ENCODE peak calls at places on chromosome 17, in nine cellular contexts. F, U, V, T, R, B, P, Y and I are unnamed samples.
A peak's percentile ranks its signal among the peaks of the same experiment; 100 is the strongest.

GRCh38 chr17:44628234-44629188 is 27.8 kb upstream of the MEIOC start:
- DNase-seq in U (peak; percentile 96), T (peak; percentile 90), R (peak; percentile 82), B (no peak), Y (no peak), P (no peak), F (peak; percentile 48), V (peak; percentile 82), I (peak; percentile 38)

GRCh38 chr17:5437721-5438317 is 1.1 kb downstream of the C1QBP start:
- DNase-seq in Y (no peak), V (no peak), R (no peak), B (no peak), P (no peak), F (no peak), U (no peak), T (no peak), I (no peak)

GRCh38 chr17:44152875-44153274 is 11.1 kb downstream of the HROB start:
- DNase-seq in Y (no peak), T (no peak), P (no peak), U (no peak), V (no peak), R (no peak), B (no peak), F (no peak), I (no peak)

GRCh38 chr17:17315142-17315821 is 12.1 kb downstream of the NT5M start:
- DNase-seq in V (peak; percentile 57), P (no peak), Y (no peak), T (peak; percentile 7), F (no peak), B (no peak), R (no peak), U (no peak), I (no peak)

GRCh38 chr17:58414596-58414997 is 2.7 kb downstream of the RNF43 start:
- DNase-seq in V (no peak), Y (no peak), B (no peak), T (no peak), P (no peak), U (no peak), F (no peak), R (no peak), I (no peak)

GRCh38 chr17:30981531-30982519 is 11.0 kb downstream of the RNF135 start:
- DNase-seq in F (no peak), V (no peak), U (no peak), T (no peak), B (no peak), P (peak; percentile 31), R (no peak), Y (no peak), I (no peak)

GRCh38 chr17:6455321-6455705 is 11.1 kb downstream of the PIMREG start:
- DNase-seq in B (peak; percentile 51), U (peak; percentile 78), P (no peak), Y (no peak), T (peak; percentile 63), F (no peak), V (no peak), R (peak; percentile 76), I (no peak)

GRCh38 chr17:43576563-43577229 is 30.6 kb upstream of the ETV4 start:
- DNase-seq in R (peak; percentile 93), F (peak; percentile 89), T (peak; percentile 85), U (peak; percentile 92), P (peak; percentile 69), Y (peak; percentile 70), V (peak; percentile 80), B (peak; percentile 78), I (peak; percentile 72)

GRCh38 chr17:4584125-4584834 is at the start of gene SMTNL2:
- DNase-seq in B (peak; percentile 44), U (peak; percentile 72), P (no peak), T (peak; percentile 84), V (no peak), Y (no peak), R (peak; percentile 51), F (peak; percentile 64), I (no peak)

GRCh38 chr17:77842148-77842905 is 116.2 kb upstream of the TNRC6C start:
- DNase-seq in T (no peak), V (peak; percentile 49), P (no peak), B (peak; percentile 60), R (no peak), U (no peak), Y (no peak), F (no peak), I (no peak)

GRCh38 chr17:72514888-72515287 is 394.1 kb downstream of the SOX9 start:
- DNase-seq in V (no peak), P (no peak), R (no peak), U (no peak), T (no peak), F (no peak), Y (no peak), B (no peak), I (no peak)

GRCh38 chr17:78839762-78840529 is 668 bp downstream of the USP36 start:
- DNase-seq in T (peak; percentile 59), P (no peak), B (peak; percentile 71), U (peak; percentile 52), Y (no peak), F (peak; percentile 79), V (peak; percentile 81), R (peak; percentile 23), I (no peak)

GRCh38 chr17:47735536-47736011 is 2.5 kb downstream of the TBX21 start:
- DNase-seq in T (peak; percentile 2), F (no peak), R (no peak), Y (no peak), P (no peak), B (no peak), U (no peak), V (peak; percentile 61), I (no peak)

GRCh38 chr17:65535777-65536572 is 25.5 kb downstream of the AXIN2 start:
- DNase-seq in P (no peak), R (no peak), B (no peak), F (no peak), Y (no peak), U (no peak), T (no peak), V (no peak), I (no peak)

GRCh38 chr17:34990921-34991365 is 10.6 kb downstream of the LIG3 start:
- DNase-seq in F (peak; percentile 70), B (no peak), V (no peak), T (no peak), U (no peak), R (no peak), Y (no peak), P (no peak), I (no peak)

GRCh38 chr17:39732586-39732985 is 2.3 kb upstream of the MIEN1 start:
- DNase-seq in R (no peak), V (no peak), U (no peak), P (no peak), F (no peak), T (no peak), Y (no peak), B (no peak), I (no peak)

GRCh38 chr17:10631048-10631700 is 25.9 kb downstream of the MYH3 start:
- DNase-seq in F (peak; percentile 66), P (no peak), B (peak; percentile 41), Y (no peak), V (no peak), T (peak; percentile 66), R (peak; percentile 50), U (peak; percentile 50), I (peak; percentile 8)

GRCh38 chr17:79626156-79626890 is 15.5 kb upstream of the RBFOX3 start:
- DNase-seq in T (no peak), F (peak; percentile 28), P (peak; percentile 22), Y (no peak), V (peak; percentile 46), R (peak; percentile 42), U (no peak), B (no peak), I (no peak)

GRCh38 chr17:19769946-19770652 is 22.0 kb upstream of the ALDH3A1 start:
- DNase-seq in F (no peak), P (no peak), Y (peak; percentile 52), R (no peak), B (no peak), T (no peak), V (no peak), U (no peak), I (no peak)

GRCh38 chr17:40315678-40316570 is 6.9 kb downstream of the RARA start:
- DNase-seq in F (no peak), B (peak; percentile 40), R (no peak), U (no peak), T (no peak), V (peak; percentile 75), P (no peak), Y (no peak), I (no peak)

GRCh38 chr17:73594598-73594997 is 49.6 kb downstream of the SDK2 start:
- DNase-seq in V (no peak), U (no peak), R (no peak), T (no peak), F (no peak), Y (no peak), P (no peak), B (no peak), I (no peak)

GRCh38 chr17:45160505-45161287 is 979 bp upstream of the HEXIM2 start:
- DNase-seq in Y (no peak), F (peak; percentile 88), B (peak; percentile 78), T (peak; percentile 86), P (peak; percentile 80), R (peak; percentile 95), V (peak; percentile 89), U (peak; percentile 95), I (no peak)

GRCh38 chr17:182164-182751 is 808 bp upstream of the DOC2B start:
- DNase-seq in T (peak; percentile 48), U (no peak), P (peak; percentile 59), B (no peak), Y (no peak), R (peak; percentile 44), F (no peak), V (no peak), I (no peak)

GRCh38 chr17:41215681-41216080 is 10.8 kb upstream of the KRTAP9-2 start:
- DNase-seq in R (no peak), Y (no peak), P (no peak), V (no peak), B (no peak), F (no peak), T (no peak), U (no peak), I (no peak)

GRCh38 chr17:40511136-40511535 is 9.7 kb upstream of the TNS4 start:
- DNase-seq in Y (no peak), P (no peak), B (no peak), V (no peak), F (no peak), U (no peak), T (no peak), R (no peak), I (no peak)